ENCODE peak calls at places on chromosomes 4 and X, in seven cellular contexts. H is mesendoderm; U is activated CD8-positive, alpha-beta T cell treated with anti-CD3 and anti-CD28 coated beads, Interleukin-2, amount 10 ng/mL, durations not matched to agents 7 days and 5 days; X is activated CD4-positive, alpha-beta T cell treated with anti-CD3 and anti-CD28 coated beads, Interleukin-2, amount 10 ng/mL, durations not matched to agents 7 days and 5 days; G is cardiac fibroblast; F is GM13977; D is GM18507. Q is an unnamed sample.

GRCh38 chr4:85720736-85721135 is 245.8 kb downstream of the ARHGAP24 start:
- DNase-seq in H (peak), U (no peak), X (no peak), G (peak), F (no peak), D (no peak), Q (no peak)

GRCh38 chrX:53332204-53332603 is 50.8 kb upstream of the IQSEC2 start:
- DNase-seq in H (no peak), U (no peak), X (no peak), G (no peak), F (no peak), D (no peak), Q (no peak)

GRCh38 chrX:22148565-22148964 is 116.4 kb downstream of the PHEX start:
- DNase-seq in H (no peak), U (no peak), X (no peak), G (no peak), F (no peak), D (no peak), Q (no peak)

GRCh38 chr4:158020734-158021346 is 152.0 kb downstream of the GASK1B start:
- DNase-seq in H (peak), U (no peak), X (no peak), G (peak), F (no peak), D (no peak), Q (peak)

GRCh38 chr4:1843852-1844251 is 12.1 kb downstream of the LETM1 start:
- DNase-seq in H (no peak), U (no peak), X (no peak), G (peak), F (no peak), D (no peak), Q (no peak)

GRCh38 chr4:69984030-69984443 is 11.7 kb upstream of the STATH start:
- DNase-seq in H (no peak), U (no peak), X (no peak), G (peak), F (no peak), D (no peak), Q (no peak)

GRCh38 chr4:89640620-89641366 is 196.2 kb downstream of the SNCA start:
- DNase-seq in H (peak), U (no peak), X (peak), G (peak), F (no peak), D (no peak), Q (peak)

GRCh38 chrX:103647630-103648029 is 18.9 kb downstream of the TCEAL1 start:
- DNase-seq in H (no peak), U (no peak), X (no peak), G (no peak), F (no peak), D (no peak), Q (no peak)

GRCh38 chr4:825063-825968 is 613 bp downstream of the CPLX1 start:
- DNase-seq in H (no peak), U (peak), X (peak), G (no peak), F (peak), D (no peak), Q (no peak)

GRCh38 chr4:93346840-93347239 is 481.7 kb upstream of the ATOH1 start:
- DNase-seq in H (no peak), U (no peak), X (no peak), G (no peak), F (no peak), D (no peak), Q (no peak)

GRCh38 chr4:158428242-158428641 is 93.4 kb upstream of the RXFP1 start:
- DNase-seq in H (no peak), U (no peak), X (no peak), G (peak), F (no peak), D (no peak), Q (no peak)

GRCh38 chr4:39889226-39889625 is 88.5 kb downstream of the PDS5A start:
- DNase-seq in H (no peak), U (no peak), X (no peak), G (no peak), F (no peak), D (no peak), Q (no peak)

GRCh38 chrX:49977319-49978090 is 55.1 kb downstream of the CLCN5 start:
- DNase-seq in H (peak), U (no peak), X (no peak), G (no peak), F (no peak), D (no peak), Q (no peak)

GRCh38 chr4:159413252-159413941 is 310.5 kb downstream of the RAPGEF2 start:
- DNase-seq in H (no peak), U (no peak), X (no peak), G (peak), F (no peak), D (no peak), Q (no peak)

GRCh38 chr4:106978046-106978774 is 57.9 kb downstream of the DKK2 start:
- DNase-seq in H (peak), U (no peak), X (no peak), G (no peak), F (no peak), D (no peak), Q (no peak)

GRCh38 chr4:10106421-10107039 is 10.1 kb downstream of the WDR1 start:
- DNase-seq in H (peak), U (peak), X (peak), G (peak), F (no peak), D (no peak), Q (peak)

GRCh38 chrX:65697173-65697572 is 29.7 kb downstream of the MSN start:
- DNase-seq in H (peak), U (no peak), X (no peak), G (peak), F (no peak), D (no peak), Q (no peak)

GRCh38 chr4:184384810-184385557 is 89.4 kb downstream of the IRF2 start:
- DNase-seq in H (no peak), U (no peak), X (no peak), G (no peak), F (peak), D (no peak), Q (no peak)

GRCh38 chrX:52574416-52575275 is 57.8 kb upstream of the XAGE1B start:
- DNase-seq in H (peak), U (peak), X (peak), G (peak), F (peak), D (peak), Q (no peak)

GRCh38 chrX:130268500-130269170 is at the start of gene ZNF280C:
- DNase-seq in H (peak), U (peak), X (peak), G (peak), F (peak), D (peak), Q (peak)

GRCh38 chrX:105515561-105515960 is 295.1 kb upstream of the TEX13A start:
- DNase-seq in H (no peak), U (no peak), X (no peak), G (peak), F (no peak), D (no peak), Q (no peak)

GRCh38 chr4:93319011-93319410 is 509.5 kb upstream of the ATOH1 start:
- DNase-seq in H (no peak), U (no peak), X (no peak), G (no peak), F (no peak), D (no peak), Q (no peak)

GRCh38 chr4:77073981-77074865 is 1.6 kb downstream of the CCNI start:
- DNase-seq in H (no peak), U (no peak), X (no peak), G (peak), F (no peak), D (no peak), Q (no peak)

GRCh38 chr4:137343221-137343620 is 189.1 kb downstream of the PCDH18 start:
- DNase-seq in H (peak), U (no peak), X (no peak), G (peak), F (no peak), D (no peak), Q (peak)

GRCh38 chr4:7179158-7179557 is 13.2 kb upstream of the SORCS2 start:
- DNase-seq in H (no peak), U (no peak), X (no peak), G (no peak), F (no peak), D (no peak), Q (no peak)

Q was measured in AG04449.